ENCODE peak calls at places on chromosomes 5 and 9, in six cellular contexts. One of them, this sample, is unnamed.

GRCh38 chr5:68217476-68217984 is 2.0 kb downstream of the PIK3R1 start:
- DNase-seq in HepG2: no peak
- DNase-seq in H1: no peak
- DNase-seq in GM12891: no peak
- DNase-seq in K562: no peak
- DNase-seq in GM12878: no peak
- DNase-seq in this sample: no peak

GRCh38 chr5:133662578-133662977 is 50.2 kb upstream of the FSTL4 start:
- DNase-seq in H1: peak
- DNase-seq in HepG2: no peak
- DNase-seq in GM12891: no peak
- DNase-seq in K562: no peak
- DNase-seq in GM12878: no peak
- DNase-seq in this sample: no peak

GRCh38 chr5:36054646-36055045 is 12.0 kb downstream of the UGT3A2 start:
- DNase-seq in K562: no peak
- DNase-seq in HepG2: no peak
- DNase-seq in GM12878: no peak
- DNase-seq in GM12891: no peak
- DNase-seq in H1: no peak
- DNase-seq in this sample: no peak

GRCh38 chr5:89992201-89992600 is 417.4 kb downstream of the CETN3 start:
- DNase-seq in HepG2: no peak
- DNase-seq in GM12891: no peak
- DNase-seq in GM12878: no peak
- DNase-seq in K562: no peak
- DNase-seq in H1: no peak
- DNase-seq in this sample: no peak

GRCh38 chr9:22423566-22423965 is 23.1 kb upstream of the DMRTA1 start:
- DNase-seq in GM12878: no peak
- DNase-seq in K562: no peak
- DNase-seq in GM12891: no peak
- DNase-seq in HepG2: no peak
- DNase-seq in H1: no peak
- DNase-seq in this sample: no peak

GRCh38 chr5:132446621-132447020 is 44.0 kb downstream of the IRF1 start:
- DNase-seq in H1: no peak
- DNase-seq in K562: no peak
- DNase-seq in HepG2: no peak
- DNase-seq in GM12878: no peak
- DNase-seq in GM12891: no peak
- DNase-seq in this sample: no peak

GRCh38 chr5:138275379-138275782 is 960 bp upstream of the GFRA3 start:
- DNase-seq in GM12891: no peak
- DNase-seq in HepG2: peak
- DNase-seq in H1: no peak
- DNase-seq in K562: no peak
- DNase-seq in GM12878: no peak
- DNase-seq in this sample: no peak

GRCh38 chr5:169706758-169707450 is 69.8 kb downstream of the DOCK2 start:
- DNase-seq in GM12891: no peak
- DNase-seq in HepG2: no peak
- DNase-seq in K562: no peak
- DNase-seq in H1: no peak
- DNase-seq in GM12878: no peak
- DNase-seq in this sample: no peak

GRCh38 chr9:125822160-125822559 is 75.0 kb downstream of the PBX3 start:
- DNase-seq in HepG2: no peak
- DNase-seq in GM12878: no peak
- DNase-seq in K562: no peak
- DNase-seq in H1: no peak
- DNase-seq in GM12891: no peak
- DNase-seq in this sample: no peak

GRCh38 chr9:95131023-95131943 is 186.2 kb downstream of the FANCC start:
- DNase-seq in GM12878: no peak
- DNase-seq in H1: peak
- DNase-seq in K562: peak
- DNase-seq in HepG2: peak
- DNase-seq in GM12891: peak
- DNase-seq in this sample: peak

GRCh38 chr5:78765756-78766411 is 117.3 kb upstream of the LHFPL2 start:
- DNase-seq in GM12878: no peak
- DNase-seq in HepG2: no peak
- DNase-seq in GM12891: no peak
- DNase-seq in H1: no peak
- DNase-seq in K562: no peak
- DNase-seq in this sample: no peak

GRCh38 chr5:137760294-137761019 is 6.3 kb upstream of the HNRNPA0 start:
- DNase-seq in HepG2: no peak
- DNase-seq in H1: no peak
- DNase-seq in K562: no peak
- DNase-seq in GM12891: no peak
- DNase-seq in GM12878: no peak
- DNase-seq in this sample: no peak

GRCh38 chr9:37262410-37262809 is 142.0 kb downstream of the ZCCHC7 start:
- DNase-seq in GM12878: no peak
- DNase-seq in HepG2: no peak
- DNase-seq in H1: no peak
- DNase-seq in GM12891: no peak
- DNase-seq in K562: no peak
- DNase-seq in this sample: no peak

GRCh38 chr5:151896041-151896691 is 28.5 kb downstream of the GLRA1 start:
- DNase-seq in K562: no peak
- DNase-seq in GM12891: no peak
- DNase-seq in GM12878: no peak
- DNase-seq in HepG2: no peak
- DNase-seq in H1: no peak
- DNase-seq in this sample: no peak

GRCh38 chr9:110626109-110626829 is 42.3 kb upstream of the MUSK start:
- DNase-seq in K562: no peak
- DNase-seq in GM12878: peak
- DNase-seq in HepG2: no peak
- DNase-seq in GM12891: no peak
- DNase-seq in H1: no peak
- DNase-seq in this sample: no peak

GRCh38 chr5:51872144-51872543 is 488.9 kb downstream of the ISL1 start:
- DNase-seq in H1: no peak
- DNase-seq in GM12891: no peak
- DNase-seq in HepG2: no peak
- DNase-seq in GM12878: no peak
- DNase-seq in K562: no peak
- DNase-seq in this sample: no peak

GRCh38 chr5:38463634-38464521 is 92.6 kb downstream of the LIFR start:
- DNase-seq in GM12878: no peak
- DNase-seq in HepG2: peak
- DNase-seq in GM12891: no peak
- DNase-seq in K562: no peak
- DNase-seq in H1: no peak
- DNase-seq in this sample: no peak

GRCh38 chr5:96433066-96433447 is at the start of gene PCSK1:
- DNase-seq in GM12891: no peak
- DNase-seq in H1: no peak
- DNase-seq in GM12878: no peak
- DNase-seq in K562: no peak
- DNase-seq in HepG2: no peak
- DNase-seq in this sample: no peak

GRCh38 chr9:89525673-89526374 is 27.9 kb upstream of the SEMA4D start:
- DNase-seq in HepG2: no peak
- DNase-seq in H1: no peak
- DNase-seq in K562: no peak
- DNase-seq in GM12878: no peak
- DNase-seq in GM12891: no peak
- DNase-seq in this sample: no peak

GRCh38 chr5:107217721-107218130 is 453.0 kb downstream of the EFNA5 start:
- DNase-seq in GM12878: no peak
- DNase-seq in HepG2: no peak
- DNase-seq in H1: no peak
- DNase-seq in GM12891: no peak
- DNase-seq in K562: no peak
- DNase-seq in this sample: no peak

DNA sequence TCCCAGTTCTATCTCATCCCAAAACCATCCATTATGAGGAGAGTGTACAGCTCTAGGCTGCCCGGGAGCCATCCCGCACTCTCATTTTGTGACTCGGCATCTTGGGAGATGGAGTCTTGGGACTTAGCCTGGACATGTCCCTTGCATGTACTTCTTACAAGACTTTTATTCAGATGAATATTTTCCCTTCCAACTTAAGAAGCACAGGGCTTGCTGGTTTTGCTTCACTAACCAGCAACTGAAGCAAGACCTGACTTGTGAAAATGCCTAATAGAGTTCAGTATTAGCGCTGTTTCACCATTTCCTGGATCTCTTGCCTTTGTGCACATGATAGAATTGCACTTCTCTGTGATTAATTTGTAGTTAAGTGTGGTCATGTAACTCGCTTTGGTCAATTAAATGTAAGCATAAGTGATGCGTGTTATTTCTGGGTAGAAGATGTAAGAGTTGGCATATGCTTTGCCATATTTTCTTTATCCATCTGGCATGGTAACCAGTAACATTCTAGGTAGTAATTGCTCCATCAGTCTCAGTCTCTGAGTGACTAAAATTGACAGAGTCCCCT is 55.8 kb downstream of the PDCD1LG2 start:
- DNase-seq in GM12891: no peak
- DNase-seq in H1: no peak
- DNase-seq in K562: no peak
- DNase-seq in GM12878: peak
- DNase-seq in HepG2: no peak
- DNase-seq in this sample: no peak
- TF ChIP-seq POLR2A in GM12891: no peak
- TF ChIP-seq POLR2A in H1: no peak
- TF ChIP-seq POLR2A in K562: no peak
- TF ChIP-seq POLR2A in GM12878: no peak
- TF ChIP-seq POLR2A in HepG2: no peak
- TF ChIP-seq POLR2A in this sample: no peak

DNA sequence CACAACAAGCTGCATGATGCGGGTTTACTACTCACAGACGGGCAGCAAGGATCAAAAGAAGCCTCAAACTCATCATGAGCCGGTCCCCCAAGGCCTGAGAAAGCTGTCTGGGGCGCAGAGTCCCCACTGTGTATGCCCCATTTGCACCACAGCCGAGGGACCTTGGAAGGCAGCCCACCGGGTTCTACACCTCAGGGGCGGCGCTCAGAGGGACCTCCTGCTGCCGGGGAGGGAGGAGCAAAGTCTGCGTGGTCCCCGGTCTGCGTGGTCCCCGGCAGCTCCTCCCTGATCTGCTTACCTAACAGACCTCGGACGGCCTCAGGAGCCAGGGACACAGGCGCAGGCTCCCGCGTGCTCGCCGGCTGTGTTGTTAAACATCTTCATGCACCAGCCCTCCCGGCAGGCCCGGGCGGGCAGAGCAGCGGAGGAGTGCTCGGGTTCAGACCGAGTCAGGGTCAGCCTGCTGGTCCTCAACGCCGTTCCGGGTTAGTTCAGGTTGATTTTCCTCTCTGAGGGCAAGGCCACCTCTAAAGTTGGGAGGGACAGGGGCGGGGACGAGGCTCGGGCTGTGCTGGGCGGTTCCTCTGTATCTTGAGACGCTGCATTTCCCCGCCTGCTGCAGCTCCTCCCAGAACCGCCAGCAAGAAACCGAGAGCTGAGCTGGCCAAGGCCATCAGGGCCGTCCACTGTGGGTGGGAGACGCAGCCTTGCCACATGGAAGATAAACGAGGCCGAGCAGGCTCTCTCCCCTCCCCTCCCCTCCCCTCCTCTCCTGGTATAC is 74.6 kb downstream of the MRPL36 start:
- DNase-seq in HepG2: no peak
- DNase-seq in GM12878: no peak
- DNase-seq in GM12891: peak
- DNase-seq in K562: peak
- DNase-seq in H1: peak
- DNase-seq in this sample: no peak
- TF ChIP-seq POLR2AphosphoS5 in HepG2: no peak
- TF ChIP-seq POLR2AphosphoS5 in GM12878: no peak
- TF ChIP-seq POLR2AphosphoS5 in GM12891: no peak
- TF ChIP-seq POLR2AphosphoS5 in K562: no peak
- TF ChIP-seq POLR2AphosphoS5 in H1: no peak
- TF ChIP-seq POLR2AphosphoS5 in this sample: no peak

GRCh38 chr5:160395111-160395510 is 4.7 kb downstream of the FAM200C start:
- DNase-seq in HepG2: no peak
- DNase-seq in GM12891: no peak
- DNase-seq in H1: no peak
- DNase-seq in K562: no peak
- DNase-seq in GM12878: no peak
- DNase-seq in this sample: no peak

GRCh38 chr5:160387445-160387844 is 12.4 kb downstream of the FAM200C start:
- DNase-seq in GM12878: no peak
- DNase-seq in GM12891: no peak
- DNase-seq in K562: no peak
- DNase-seq in H1: no peak
- DNase-seq in HepG2: no peak
- DNase-seq in this sample: no peak

GRCh38 chr5:160385496-160385895 is 14.4 kb downstream of the FAM200C start:
- DNase-seq in H1: no peak
- DNase-seq in GM12878: no peak
- DNase-seq in K562: no peak
- DNase-seq in GM12891: no peak
- DNase-seq in HepG2: no peak
- DNase-seq in this sample: no peak

DNA sequence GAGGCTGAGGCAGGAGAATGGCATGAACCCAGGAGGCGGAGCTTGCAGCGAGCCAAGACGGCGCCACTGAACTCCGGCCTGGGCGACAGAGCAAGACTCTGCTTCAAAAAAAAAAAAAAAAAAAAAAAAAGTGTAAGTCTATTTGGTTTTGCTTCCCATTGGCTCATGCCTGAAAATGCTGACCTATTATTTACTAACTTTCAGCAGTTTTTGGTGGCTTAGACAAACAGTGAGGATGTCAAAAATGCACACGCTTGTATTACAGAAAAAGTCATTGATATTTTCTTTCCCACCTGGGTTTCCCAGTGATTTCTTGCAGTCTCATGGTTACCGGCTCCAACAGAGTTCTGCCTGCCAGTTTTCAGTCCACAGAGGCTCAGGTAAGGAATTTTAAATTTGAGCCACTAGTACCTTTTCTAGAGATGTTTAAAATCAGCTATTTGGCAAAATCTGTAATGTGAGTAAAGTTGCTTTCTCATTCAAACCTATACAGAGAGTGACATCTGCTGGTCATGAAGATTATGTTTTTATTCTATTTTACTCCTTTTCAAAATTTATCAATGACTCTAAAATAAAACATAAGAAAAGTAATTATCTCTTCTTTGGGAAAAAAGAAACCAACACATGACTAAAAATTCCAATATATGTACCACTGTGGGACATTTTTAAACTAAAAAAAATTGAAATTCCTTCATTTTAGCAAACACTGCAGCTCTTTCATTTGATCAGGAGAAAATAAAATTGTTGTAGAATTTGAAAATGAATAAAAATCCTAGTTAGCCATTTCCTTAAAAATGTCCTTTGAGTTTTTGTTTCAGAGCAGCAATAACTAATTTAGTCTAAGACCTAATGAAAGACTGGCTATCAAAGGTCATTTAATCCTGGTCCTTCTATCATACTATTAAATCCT is 8.8 kb downstream of the FAM200C start:
- DNase-seq in GM12891: no peak
- DNase-seq in HepG2: peak
- DNase-seq in K562: no peak
- DNase-seq in GM12878: no peak
- DNase-seq in H1: no peak
- DNase-seq in this sample: no peak
- TF ChIP-seq TAF1 in GM12891: no peak
- TF ChIP-seq TAF1 in HepG2: no peak
- TF ChIP-seq TAF1 in K562: no peak
- TF ChIP-seq TAF1 in GM12878: no peak
- TF ChIP-seq TAF1 in H1: no peak
- TF ChIP-seq TAF1 in this sample: no peak

GRCh38 chr5:144187699-144188294 is 17.1 kb downstream of the KCTD16 start:
- DNase-seq in HepG2: peak
- DNase-seq in GM12891: peak
- DNase-seq in GM12878: peak
- DNase-seq in K562: no peak
- DNase-seq in H1: no peak
- DNase-seq in this sample: peak
- TF ChIP-seq POLR2A in HepG2: no peak
- TF ChIP-seq POLR2A in GM12891: no peak
- TF ChIP-seq POLR2A in GM12878: no peak
- TF ChIP-seq POLR2A in K562: no peak
- TF ChIP-seq POLR2A in H1: no peak
- TF ChIP-seq POLR2A in this sample: no peak

This sample was measured in GM12892.